ENCODE peak calls at places on chromosomes 11 and 22, in nine cellular contexts. Z is posterior cingulate gyrus; A is MM.1S; V is HFFc6; C is prostate gland; S is iPS DF 19.7; Y is T-cell; F is CD8-positive, alpha-beta T cell; B is COR-L47. G is an unnamed sample.

GRCh38 chr22:40332319-40332781 is 13.9 kb upstream of the ADSL start:
- DNase-seq in Z (no peak), A (no peak), V (no peak), C (no peak), S (no peak), Y (no peak), F (peak; percentile 62), B (no peak), G (no peak)

GRCh38 chr11:88523362-88524028 is 186.0 kb upstream of the CTSC start:
- DNase-seq in Z (no peak), A (no peak), V (peak; percentile 56), C (no peak), S (no peak), Y (no peak), F (no peak), B (no peak), G (no peak)

GRCh38 chr11:74325649-74326645 is 14.5 kb upstream of the P4HA3 start:
- DNase-seq in Z (peak; percentile 93), A (no peak), V (peak; percentile 67), C (peak; percentile 53), S (no peak), Y (no peak), F (no peak), B (no peak), G (peak; percentile 29)

GRCh38 chr22:44940121-44940520 is 69.7 kb downstream of the PHF21B start:
- DNase-seq in Z (peak; percentile 86), A (no peak), V (no peak), C (no peak), S (no peak), Y (no peak), F (no peak), B (no peak), G (no peak)

GRCh38 chr22:48315415-48316244 is 1512.0 kb downstream of the BRD1 start:
- DNase-seq in Z (peak; percentile 84), A (no peak), V (no peak), C (no peak), S (no peak), Y (no peak), F (no peak), B (no peak), G (no peak)

GRCh38 chr11:86515297-86516094 is 140.8 kb downstream of the CCDC81 start:
- DNase-seq in Z (no peak), A (no peak), V (peak; percentile 90), C (no peak), S (no peak), Y (no peak), F (no peak), B (peak; percentile 30), G (no peak)

GRCh38 chr11:82494988-82495432 is 238.7 kb downstream of the FAM181B start:
- DNase-seq in Z (no peak), A (peak; percentile 56), V (no peak), C (no peak), S (peak; percentile 17), Y (no peak), F (no peak), B (peak; percentile 46), G (no peak)

GRCh38 chr22:27535452-27535851 is 266.1 kb downstream of the MN1 start:
- DNase-seq in Z (no peak), A (no peak), V (no peak), C (no peak), S (no peak), Y (no peak), F (no peak), B (no peak), G (no peak)

GRCh38 chr11:75346912-75347647 is 4.4 kb downstream of the ARRB1 start:
- DNase-seq in Z (no peak), A (no peak), V (peak; percentile 30), C (no peak), S (no peak), Y (no peak), F (no peak), B (no peak), G (no peak)

GRCh38 chr11:36022891-36023290 is 79.0 kb downstream of the LDLRAD3 start:
- DNase-seq in Z (no peak), A (no peak), V (no peak), C (no peak), S (no peak), Y (no peak), F (no peak), B (no peak), G (no peak)

GRCh38 chr22:50485221-50486131 is 1.2 kb upstream of the MIOX start:
- DNase-seq in Z (no peak), A (no peak), V (peak; percentile 8), C (no peak), S (no peak), Y (no peak), F (peak; percentile 4), B (no peak), G (no peak)

GRCh38 chr22:25202290-25202921 is 2.7 kb downstream of the CRYBB3 start:
- DNase-seq in Z (peak; percentile 87), A (peak; percentile 50), V (peak; percentile 39), C (peak; percentile 41), S (peak; percentile 38), Y (peak; percentile 24), F (peak; percentile 49), B (peak; percentile 63), G (peak; percentile 45)

GRCh38 chr11:8768625-8769333 is 86.2 kb downstream of the RPL27A start:
- DNase-seq in Z (no peak), A (no peak), V (peak; percentile 91), C (no peak), S (no peak), Y (no peak), F (no peak), B (no peak), G (no peak)

GRCh38 chr11:88414981-88415391 is 77.5 kb upstream of the CTSC start:
- DNase-seq in Z (no peak), A (peak; percentile 42), V (peak; percentile 51), C (no peak), S (no peak), Y (peak; percentile 4), F (no peak), B (peak; percentile 23), G (no peak)

GRCh38 chr11:46846510-46846830 is 390 bp upstream of the CKAP5 start:
- DNase-seq in Z (no peak), A (no peak), V (no peak), C (no peak), S (no peak), Y (no peak), F (no peak), B (no peak), G (no peak)